ENCODE peak calls at places on chromosome 4, in five cellular contexts. L is tibial artery, D is ovary, M is ecto neural progenitor cell, E is GM12865. K is an unnamed sample.

GRCh38 chr4:75696036-75696435 is 22.8 kb upstream of the G3BP2 start:
- DNase-seq in L (no peak), D (no peak), M (no peak), E (peak), K (peak)

GRCh38 chr4:69707807-69708206 is 52.6 kb downstream of the SULT1B1 start:
- DNase-seq in L (no peak), D (no peak), M (no peak), E (no peak), K (no peak)

GRCh38 chr4:3107271-3108185 is 33.0 kb downstream of the HTT start:
- DNase-seq in L (no peak), D (no peak), M (no peak), E (no peak), K (no peak)

GRCh38 chr4:73704314-73705055 is 35.9 kb upstream of the CXCL8 start:
- DNase-seq in L (peak), D (peak), M (no peak), E (no peak), K (peak)

GRCh38 chr4:3372933-3373465 is 68.8 kb upstream of the HGFAC start:
- DNase-seq in L (peak), D (no peak), M (no peak), E (peak), K (peak)

GRCh38 chr4:146124023-146124680 is 51.4 kb upstream of the LSM6 start:
- DNase-seq in L (no peak), D (no peak), M (no peak), E (peak), K (no peak)

GRCh38 chr4:139666735-139667266 is 1.2 kb downstream of the MGST2 start:
- DNase-seq in L (no peak), D (peak), M (no peak), E (no peak), K (peak)

GRCh38 chr4:159534655-159535054 is 431.8 kb downstream of the RAPGEF2 start:
- DNase-seq in L (no peak), D (no peak), M (no peak), E (no peak), K (no peak)

GRCh38 chr4:177285953-177286352 is 23.7 kb upstream of the NEIL3 start:
- DNase-seq in L (no peak), D (no peak), M (no peak), E (no peak), K (no peak)

GRCh38 chr4:54382623-54383022 is 153.5 kb downstream of the PDGFRA start:
- DNase-seq in L (no peak), D (no peak), M (no peak), E (no peak), K (no peak)

GRCh38 chr4:20253799-20254409 is 2.2 kb downstream of the SLIT2 start:
- DNase-seq in L (peak), D (peak), M (peak), E (no peak), K (peak)

GRCh38 chr4:26476545-26476944 is 13.7 kb downstream of the CCKAR start:
- DNase-seq in L (no peak), D (no peak), M (no peak), E (no peak), K (no peak)

GRCh38 chr4:24118031-24118430 is 228.2 kb upstream of the PPARGC1A start:
- DNase-seq in L (no peak), D (no peak), M (no peak), E (no peak), K (no peak)

GRCh38 chr4:90349632-90350031 is 222.4 kb downstream of the CCSER1 start:
- DNase-seq in L (no peak), D (no peak), M (no peak), E (no peak), K (no peak)

GRCh38 chr4:153209410-153209809 is 5.2 kb downstream of the TRIM2 start:
- DNase-seq in L (no peak), D (no peak), M (no peak), E (no peak), K (no peak)

GRCh38 chr4:139131209-139131870 is 45.7 kb downstream of the ELF2 start:
- DNase-seq in L (no peak), D (no peak), M (no peak), E (no peak), K (no peak)

GRCh38 chr4:27009539-27009938 is 148.9 kb downstream of the STIM2 start:
- DNase-seq in L (no peak), D (no peak), M (no peak), E (no peak), K (no peak)

K was measured in heart left ventricle.